ENCODE peak calls at places on chromosomes 6 and 20, in ten cellular contexts. One of them, this sample, is unnamed.
A peak's percentile ranks its signal among the peaks of the same experiment; 100 is the strongest.

GRCh38 chr6:139603554-139603953 is 229.1 kb upstream of the CITED2 start:
- DNase-seq in astrocyte of the spinal cord: no peak
- DNase-seq in psoas muscle: no peak
- DNase-seq in activated CD4-positive, alpha-beta T cell treated with anti-CD3 and anti-CD28 coated beads, Interleukin-2, amount 50 U/mL, for 48 hours: no peak
- DNase-seq in AG08395: no peak
- DNase-seq in fibroblast of the aortic adventitia: no peak
- DNase-seq in activated B cell treated with CpG ODN at 0.5 μM for 24 hours: no peak
- DNase-seq in stimulated activated CD4-positive, alpha-beta T cell treated with anti-CD3 and anti-CD28 coated beads, Interleukin-2, amount 100 ng/mL, for 4 hours: no peak
- DNase-seq in Right ventricle myocardium inferior: no peak
- DNase-seq in BJ: no peak
- DNase-seq in this sample: no peak

GRCh38 chr6:3398755-3399671 is 57.8 kb downstream of the SLC22A23 start:
- DNase-seq in astrocyte of the spinal cord: no peak
- DNase-seq in psoas muscle: no peak
- DNase-seq in activated CD4-positive, alpha-beta T cell treated with anti-CD3 and anti-CD28 coated beads, Interleukin-2, amount 50 U/mL, for 48 hours: no peak
- DNase-seq in AG08395: no peak
- DNase-seq in fibroblast of the aortic adventitia: no peak
- DNase-seq in activated B cell treated with CpG ODN at 0.5 μM for 24 hours: no peak
- DNase-seq in stimulated activated CD4-positive, alpha-beta T cell treated with anti-CD3 and anti-CD28 coated beads, Interleukin-2, amount 100 ng/mL, for 4 hours: no peak
- DNase-seq in Right ventricle myocardium inferior: peak; percentile 58
- DNase-seq in BJ: no peak
- DNase-seq in this sample: no peak

GRCh38 chr6:36753671-36754485 is 56.3 kb downstream of the RAB44 start:
- DNase-seq in astrocyte of the spinal cord: no peak
- DNase-seq in psoas muscle: no peak
- DNase-seq in activated CD4-positive, alpha-beta T cell treated with anti-CD3 and anti-CD28 coated beads, Interleukin-2, amount 50 U/mL, for 48 hours: no peak
- DNase-seq in AG08395: no peak
- DNase-seq in fibroblast of the aortic adventitia: no peak
- DNase-seq in activated B cell treated with CpG ODN at 0.5 μM for 24 hours: no peak
- DNase-seq in stimulated activated CD4-positive, alpha-beta T cell treated with anti-CD3 and anti-CD28 coated beads, Interleukin-2, amount 100 ng/mL, for 4 hours: no peak
- DNase-seq in Right ventricle myocardium inferior: no peak
- DNase-seq in BJ: no peak
- DNase-seq in this sample: no peak

GRCh38 chr6:42394881-42395620 is 56.7 kb downstream of the TRERF1 start:
- DNase-seq in astrocyte of the spinal cord: no peak
- DNase-seq in psoas muscle: no peak
- DNase-seq in activated CD4-positive, alpha-beta T cell treated with anti-CD3 and anti-CD28 coated beads, Interleukin-2, amount 50 U/mL, for 48 hours: no peak
- DNase-seq in AG08395: no peak
- DNase-seq in fibroblast of the aortic adventitia: no peak
- DNase-seq in activated B cell treated with CpG ODN at 0.5 μM for 24 hours: no peak
- DNase-seq in stimulated activated CD4-positive, alpha-beta T cell treated with anti-CD3 and anti-CD28 coated beads, Interleukin-2, amount 100 ng/mL, for 4 hours: no peak
- DNase-seq in Right ventricle myocardium inferior: no peak
- DNase-seq in BJ: no peak
- DNase-seq in this sample: no peak

GRCh38 chr20:38880952-38881735 is 45.1 kb upstream of the FAM83D start:
- DNase-seq in astrocyte of the spinal cord: no peak
- DNase-seq in psoas muscle: no peak
- DNase-seq in activated CD4-positive, alpha-beta T cell treated with anti-CD3 and anti-CD28 coated beads, Interleukin-2, amount 50 U/mL, for 48 hours: no peak
- DNase-seq in AG08395: no peak
- DNase-seq in fibroblast of the aortic adventitia: no peak
- DNase-seq in activated B cell treated with CpG ODN at 0.5 μM for 24 hours: peak; percentile 58
- DNase-seq in stimulated activated CD4-positive, alpha-beta T cell treated with anti-CD3 and anti-CD28 coated beads, Interleukin-2, amount 100 ng/mL, for 4 hours: no peak
- DNase-seq in Right ventricle myocardium inferior: no peak
- DNase-seq in BJ: no peak
- DNase-seq in this sample: peak; percentile 31

GRCh38 chr6:43228951-43229802 is at the start of gene DNPH1:
- DNase-seq in astrocyte of the spinal cord: peak; percentile 46
- DNase-seq in psoas muscle: peak; percentile 78
- DNase-seq in activated CD4-positive, alpha-beta T cell treated with anti-CD3 and anti-CD28 coated beads, Interleukin-2, amount 50 U/mL, for 48 hours: peak; percentile 80
- DNase-seq in AG08395: peak; percentile 86
- DNase-seq in fibroblast of the aortic adventitia: peak; percentile 60
- DNase-seq in activated B cell treated with CpG ODN at 0.5 μM for 24 hours: peak; percentile 87
- DNase-seq in stimulated activated CD4-positive, alpha-beta T cell treated with anti-CD3 and anti-CD28 coated beads, Interleukin-2, amount 100 ng/mL, for 4 hours: peak; percentile 66
- DNase-seq in Right ventricle myocardium inferior: peak; percentile 89
- DNase-seq in BJ: no peak
- DNase-seq in this sample: peak; percentile 60

GRCh38 chr6:132900849-132901248 is 86.5 kb downstream of the RPS12 start:
- DNase-seq in astrocyte of the spinal cord: no peak
- DNase-seq in psoas muscle: no peak
- DNase-seq in activated CD4-positive, alpha-beta T cell treated with anti-CD3 and anti-CD28 coated beads, Interleukin-2, amount 50 U/mL, for 48 hours: no peak
- DNase-seq in AG08395: no peak
- DNase-seq in fibroblast of the aortic adventitia: no peak
- DNase-seq in activated B cell treated with CpG ODN at 0.5 μM for 24 hours: no peak
- DNase-seq in stimulated activated CD4-positive, alpha-beta T cell treated with anti-CD3 and anti-CD28 coated beads, Interleukin-2, amount 100 ng/mL, for 4 hours: no peak
- DNase-seq in Right ventricle myocardium inferior: no peak
- DNase-seq in BJ: no peak
- DNase-seq in this sample: no peak

GRCh38 chr20:22339091-22339881 is 245.1 kb downstream of the FOXA2 start:
- DNase-seq in astrocyte of the spinal cord: peak; percentile 64
- DNase-seq in psoas muscle: no peak
- DNase-seq in activated CD4-positive, alpha-beta T cell treated with anti-CD3 and anti-CD28 coated beads, Interleukin-2, amount 50 U/mL, for 48 hours: peak; percentile 21
- DNase-seq in AG08395: peak; percentile 49
- DNase-seq in fibroblast of the aortic adventitia: peak; percentile 88
- DNase-seq in activated B cell treated with CpG ODN at 0.5 μM for 24 hours: no peak
- DNase-seq in stimulated activated CD4-positive, alpha-beta T cell treated with anti-CD3 and anti-CD28 coated beads, Interleukin-2, amount 100 ng/mL, for 4 hours: no peak
- DNase-seq in Right ventricle myocardium inferior: no peak
- DNase-seq in BJ: no peak
- DNase-seq in this sample: no peak

GRCh38 chr6:15582499-15582898 is 80.3 kb downstream of the DTNBP1 start:
- DNase-seq in astrocyte of the spinal cord: no peak
- DNase-seq in psoas muscle: no peak
- DNase-seq in activated CD4-positive, alpha-beta T cell treated with anti-CD3 and anti-CD28 coated beads, Interleukin-2, amount 50 U/mL, for 48 hours: no peak
- DNase-seq in AG08395: no peak
- DNase-seq in fibroblast of the aortic adventitia: no peak
- DNase-seq in activated B cell treated with CpG ODN at 0.5 μM for 24 hours: no peak
- DNase-seq in stimulated activated CD4-positive, alpha-beta T cell treated with anti-CD3 and anti-CD28 coated beads, Interleukin-2, amount 100 ng/mL, for 4 hours: no peak
- DNase-seq in Right ventricle myocardium inferior: no peak
- DNase-seq in BJ: no peak
- DNase-seq in this sample: no peak

GRCh38 chr20:44087051-44087856 is 99.7 kb downstream of the JPH2 start:
- DNase-seq in astrocyte of the spinal cord: no peak
- DNase-seq in psoas muscle: no peak
- DNase-seq in activated CD4-positive, alpha-beta T cell treated with anti-CD3 and anti-CD28 coated beads, Interleukin-2, amount 50 U/mL, for 48 hours: no peak
- DNase-seq in AG08395: no peak
- DNase-seq in fibroblast of the aortic adventitia: peak; percentile 28
- DNase-seq in activated B cell treated with CpG ODN at 0.5 μM for 24 hours: no peak
- DNase-seq in stimulated activated CD4-positive, alpha-beta T cell treated with anti-CD3 and anti-CD28 coated beads, Interleukin-2, amount 100 ng/mL, for 4 hours: no peak
- DNase-seq in Right ventricle myocardium inferior: no peak
- DNase-seq in BJ: no peak
- DNase-seq in this sample: no peak

This sample was measured in hypothalamus.